ENCODE peak calls at places on chromosomes 4 and X, in four cellular contexts. P is K562, O is HEK293T, A is GM12878. M is an unnamed sample.

GRCh38 chr4:54898163-54898562 is 227.2 kb downstream of the KDR start:
- DNase-seq in P (no peak), O (no peak), A (no peak), M (no peak)

GRCh38 chr4:36235306-36235705 is 9.0 kb downstream of the ARAP2 start:
- DNase-seq in P (no peak), O (no peak), A (no peak), M (no peak)

GRCh38 chrX:21487832-21488231 is 113.6 kb downstream of the CNKSR2 start:
- DNase-seq in P (no peak), O (no peak), A (no peak), M (peak)

GRCh38 chr4:81392164-81392563 is 79.5 kb downstream of the RASGEF1B start:
- DNase-seq in P (no peak), O (no peak), A (no peak), M (no peak)

GRCh38 chr4:156293657-156294297 is 340.1 kb upstream of the CTSO start:
- DNase-seq in P (no peak), O (no peak), A (no peak), M (no peak)

GRCh38 chrX:103066606-103067005 is 2.6 kb upstream of the BEX1 start:
- DNase-seq in P (no peak), O (no peak), A (no peak), M (no peak)

GRCh38 chr4:80538276-80538926 is 202.9 kb downstream of the CFAP299 start:
- DNase-seq in P (no peak), O (no peak), A (no peak), M (no peak)

GRCh38 chr4:99078336-99078735 is 10.3 kb downstream of the ADH5 start:
- DNase-seq in P (no peak), O (no peak), A (no peak), M (no peak)

GRCh38 chr4:88765729-88766128 is 68.1 kb upstream of the NAP1L5 start:
- DNase-seq in P (no peak), O (no peak), A (no peak), M (no peak)

GRCh38 chrX:3962511-3963350 is 249.3 kb upstream of the PRKX start:
- DNase-seq in P (peak), O (peak), A (no peak), M (peak)

GRCh38 chr4:143406523-143406922 is 69.8 kb downstream of the GAB1 start:
- DNase-seq in P (no peak), O (no peak), A (no peak), M (peak)

GRCh38 chr4:181330654-181331595 is 912.3 kb upstream of the TENM3 start:
- DNase-seq in P (no peak), O (no peak), A (no peak), M (no peak)

GRCh38 chrX:53282313-53282712 is 929 bp upstream of the IQSEC2 start:
- DNase-seq in P (no peak), O (no peak), A (no peak), M (no peak)

GRCh38 chrX:41108007-41108683 is 22.9 kb downstream of the USP9X start:
- DNase-seq in P (no peak), O (no peak), A (no peak), M (no peak)

GRCh38 chr4:145346081-145346480 is 135.6 kb upstream of the SMAD1 start:
- DNase-seq in P (no peak), O (no peak), A (no peak), M (no peak)

GRCh38 chr4:169745291-169745690 is 12.5 kb downstream of the HPF1 start:
- DNase-seq in P (no peak), O (no peak), A (no peak), M (no peak)

GRCh38 chrX:27336466-27337091 is 126.6 kb downstream of the PPP4R3C start:
- DNase-seq in P (peak), O (peak), A (no peak), M (peak)

GRCh38 chr4:25002679-25003078 is 28.1 kb downstream of the LGI2 start:
- DNase-seq in P (no peak), O (no peak), A (no peak), M (no peak)

GRCh38 chrX:108270739-108271396 is 167.4 kb downstream of the COL4A6 start:
- DNase-seq in P (no peak), O (no peak), A (no peak), M (no peak)

GRCh38 chrX:46179748-46180147 is 365.5 kb downstream of the ZNF674 start:
- DNase-seq in P (no peak), O (no peak), A (no peak), M (no peak)

GRCh38 chr4:36198068-36198808 is 46.1 kb downstream of the ARAP2 start:
- DNase-seq in P (no peak), O (no peak), A (no peak), M (no peak)

GRCh38 chr4:1299301-1299860 is 9.7 kb downstream of the MAEA start:
- DNase-seq in P (no peak), O (no peak), A (no peak), M (no peak)

GRCh38 chr4:153025402-153025801 is 89.3 kb downstream of the FHDC1 start:
- DNase-seq in P (no peak), O (no peak), A (no peak), M (no peak)

GRCh38 chr4:87078987-87079469 is 141.4 kb downstream of the KLHL8 start:
- DNase-seq in P (no peak), O (no peak), A (no peak), M (no peak)

GRCh38 chr4:119589165-119589564 is 39.4 kb downstream of the PDE5A start:
- DNase-seq in P (no peak), O (no peak), A (no peak), M (no peak)

GRCh38 chr4:119593698-119594097 is 34.9 kb downstream of the PDE5A start:
- DNase-seq in P (no peak), O (no peak), A (no peak), M (no peak)

GRCh38 chr4:119597377-119597776 is 31.2 kb downstream of the PDE5A start:
- DNase-seq in P (no peak), O (no peak), A (no peak), M (no peak)

GRCh38 chr4:119587796-119588195 is 40.8 kb downstream of the PDE5A start:
- DNase-seq in P (no peak), O (no peak), A (no peak), M (no peak)

DNA sequence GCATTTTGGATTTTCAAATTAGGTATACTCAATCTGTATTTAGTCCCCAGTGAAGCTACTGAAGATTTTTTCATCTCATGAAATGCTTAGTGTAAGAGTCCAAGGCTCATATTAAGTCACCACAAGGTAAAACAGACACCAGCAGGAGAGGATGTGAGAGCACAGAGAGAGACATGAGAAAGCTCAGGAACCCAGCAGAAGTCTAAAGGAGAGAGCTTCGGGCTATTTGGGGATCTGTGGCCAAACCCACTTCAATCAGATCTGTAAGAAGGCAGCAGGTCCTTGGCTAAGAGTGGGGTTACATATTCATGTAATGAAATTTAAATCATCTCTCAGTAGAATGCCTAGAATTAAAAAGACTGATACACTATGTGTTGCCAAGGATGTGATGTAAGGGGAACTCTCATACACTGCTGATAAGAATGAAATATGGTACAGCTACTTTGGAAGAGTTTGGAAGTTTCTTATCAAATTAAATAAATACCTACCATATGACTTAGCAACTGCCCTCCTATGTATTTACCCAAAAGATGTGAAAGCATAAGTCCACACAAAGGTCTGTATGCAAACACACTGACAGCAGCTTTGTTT is 35.8 kb downstream of the PDE5A start:
- DNase-seq in P (no peak), O (no peak), A (no peak), M (no peak)
- TF ChIP-seq FOXK2 in P (no peak), O (no peak), A (no peak), M (no peak)

DNA sequence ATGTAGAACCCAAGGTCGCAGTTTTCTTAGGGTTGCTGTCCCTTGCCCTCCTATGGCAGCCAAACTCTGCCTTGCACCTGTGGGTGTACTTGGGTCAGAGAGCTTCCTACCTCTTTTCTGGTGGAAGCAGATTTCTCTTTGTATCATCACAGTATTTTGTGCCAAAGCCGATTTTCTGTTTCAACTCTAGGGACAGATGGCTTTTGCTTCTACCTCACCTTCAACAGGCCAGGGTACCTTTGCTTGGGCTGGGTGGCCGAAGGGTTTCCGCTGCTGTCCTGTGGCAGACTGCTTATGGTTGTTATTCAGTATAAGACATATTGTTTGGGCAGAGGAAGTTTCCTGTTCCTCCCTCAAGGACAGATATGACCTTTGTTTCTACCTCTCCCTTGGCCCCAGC is 22.4 kb downstream of the NEIL3 start:
- DNase-seq in P (no peak), O (no peak), A (no peak), M (no peak)
- TF ChIP-seq FOXK2 in P (no peak), O (no peak), A (no peak), M (no peak)

DNA sequence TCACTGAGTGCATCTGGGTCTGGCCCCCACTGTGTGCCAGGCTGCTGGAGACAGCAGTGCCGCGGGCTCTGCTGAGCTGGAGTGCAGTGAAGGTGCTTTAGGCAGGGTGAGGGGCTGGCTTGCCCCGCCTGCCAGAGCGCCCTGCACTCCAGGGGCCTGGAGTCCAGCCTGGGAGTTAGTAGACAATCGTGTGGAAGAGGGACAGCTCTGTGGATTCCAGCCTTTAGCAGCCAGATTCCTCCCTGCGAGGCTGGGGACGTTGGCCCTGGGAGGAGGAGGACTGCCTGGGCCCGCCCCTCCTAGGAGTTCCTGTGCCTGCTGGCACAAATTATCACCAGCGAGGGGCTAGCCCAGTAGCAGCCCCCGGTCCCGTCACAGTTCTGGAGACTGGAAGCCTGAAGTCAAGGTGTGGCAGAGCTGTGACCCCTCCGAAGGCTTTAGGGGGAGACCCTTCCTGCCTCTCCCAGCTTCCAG is 7.4 kb downstream of the RGS12 start:
- DNase-seq in P (no peak), O (no peak), A (no peak), M (no peak)
- TF ChIP-seq FOXK2 in P (no peak), O (no peak), A (no peak), M (no peak)

GRCh38 chrX:23756165-23756564 is 13.1 kb upstream of the ACOT9 start:
- DNase-seq in P (peak), O (peak), A (peak), M (peak)
- TF ChIP-seq FOXK2 in P (no peak), O (no peak), A (no peak), M (no peak)

GRCh38 chrX:43745938-43746721 is 90.0 kb downstream of the MAOA start:
- DNase-seq in P (no peak), O (no peak), A (no peak), M (no peak)
- TF ChIP-seq FOXK2 in P (no peak), O (no peak), A (no peak), M (no peak)

GRCh38 chr4:2981256-2981804 is 18.0 kb downstream of the GRK4 start:
- DNase-seq in P (no peak), O (no peak), A (no peak), M (no peak)
- TF ChIP-seq FOXK2 in P (no peak), O (no peak), A (no peak), M (no peak)

GRCh38 chr4:111074523-111075114 is 451.7 kb upstream of the PITX2 start:
- DNase-seq in P (no peak), O (no peak), A (no peak), M (no peak)

GRCh38 chr4:111066447-111066846 is 443.6 kb upstream of the PITX2 start:
- DNase-seq in P (no peak), O (no peak), A (no peak), M (no peak)

GRCh38 chr4:111066887-111067286 is 444.0 kb upstream of the PITX2 start:
- DNase-seq in P (no peak), O (no peak), A (no peak), M (no peak)

GRCh38 chr4:111066001-111066400 is 443.1 kb upstream of the PITX2 start:
- DNase-seq in P (no peak), O (no peak), A (no peak), M (no peak)

DNA sequence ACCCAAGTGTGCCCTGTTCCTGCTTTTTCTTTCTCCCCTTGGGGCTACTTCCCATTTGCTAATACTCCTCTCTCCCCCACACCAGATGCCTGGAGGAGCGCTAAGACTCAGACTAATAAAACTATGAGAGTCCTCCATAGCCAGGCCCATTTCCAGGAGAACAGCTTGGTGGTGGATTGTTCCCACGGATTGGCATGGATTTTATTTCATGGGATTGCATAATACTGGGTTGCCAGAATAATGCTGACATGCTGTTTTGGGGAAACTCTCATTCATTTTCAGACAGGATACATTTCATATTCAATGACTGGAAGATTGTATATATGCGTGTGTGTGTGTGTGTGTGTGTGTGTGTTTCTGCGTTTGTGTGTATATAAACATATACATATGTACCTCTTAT is 447.5 kb upstream of the PITX2 start:
- DNase-seq in P (no peak), O (no peak), A (no peak), M (no peak)
- TF ChIP-seq FOXK2 in P (no peak), O (no peak), A (no peak), M (no peak)

GRCh38 chr4:128776794-128777216 is 32.7 kb upstream of the JADE1 start:
- DNase-seq in P (no peak), O (no peak), A (no peak), M (no peak)
- TF ChIP-seq FOXK2 in P (no peak), O (no peak), A (no peak), M (no peak)

GRCh38 chr4:141995051-141995450 is 358.7 kb downstream of the IL15 start:
- DNase-seq in P (no peak), O (no peak), A (no peak), M (no peak)
- TF ChIP-seq FOXK2 in P (no peak), O (no peak), A (no peak), M (no peak)

GRCh38 chr4:3531887-3532713 is at the start of gene LRPAP1:
- DNase-seq in P (peak), O (peak), A (peak), M (peak)

GRCh38 chr4:3531306-3531886 is 826 bp downstream of the LRPAP1 start:
- DNase-seq in P (no peak), O (no peak), A (no peak), M (no peak)

GRCh38 chr4:3530051-3530450 is 2.2 kb downstream of the LRPAP1 start:
- DNase-seq in P (no peak), O (no peak), A (no peak), M (no peak)

GRCh38 chr4:3529363-3529762 is 2.9 kb downstream of the LRPAP1 start:
- DNase-seq in P (no peak), O (no peak), A (no peak), M (no peak)

DNA sequence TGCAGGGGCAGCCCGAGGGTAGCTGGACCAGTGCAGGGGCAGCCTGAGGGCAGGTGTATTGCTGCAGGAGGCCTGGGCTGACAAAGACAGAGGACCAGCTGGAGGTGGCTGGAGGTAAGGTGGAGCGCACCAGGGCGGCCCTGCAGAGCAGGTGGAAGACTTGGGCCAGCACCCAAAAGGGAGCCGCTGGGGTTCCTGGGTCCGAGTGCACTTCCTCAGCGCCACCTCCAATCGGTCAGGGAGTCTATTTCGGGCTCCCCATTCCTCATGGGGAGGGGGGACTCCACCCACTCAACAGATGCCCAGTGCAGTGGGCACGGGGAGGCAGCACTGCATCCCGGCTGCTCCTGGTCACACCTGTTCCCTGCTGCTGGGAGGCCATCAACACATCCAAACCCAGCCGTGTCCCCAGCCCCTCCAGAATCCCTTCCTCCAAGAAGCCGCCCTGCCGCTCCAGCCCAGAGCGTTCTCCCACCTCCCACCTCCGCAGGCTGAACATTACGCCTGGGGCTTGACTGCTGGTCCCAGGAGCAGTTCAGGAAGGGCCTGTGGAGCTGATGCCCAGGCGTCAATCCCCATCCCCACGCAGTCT is 1.5 kb downstream of the LRPAP1 start:
- DNase-seq in P (no peak), O (no peak), A (no peak), M (no peak)
- TF ChIP-seq FOXK2 in P (no peak), O (no peak), A (no peak), M (no peak)

M was measured in HepG2.